ENCODE peak calls at places on chromosomes 2 and 18, in seven cellular contexts. One of them, this sample, is unnamed.

GRCh38 chr2:144530596-144530995 is 10.7 kb upstream of the ZEB2 start:
- DNase-seq in NT2/D1: no peak
- DNase-seq in mucosa of descending colon: no peak
- DNase-seq in OCI-LY7: no peak
- DNase-seq in esophagus squamous epithelium: no peak
- DNase-seq in right cardiac atrium: no peak
- DNase-seq in thoracic aorta: no peak
- DNase-seq in this sample: no peak

GRCh38 chr2:39949131-39949530 is 170.1 kb upstream of the THUMPD2 start:
- DNase-seq in NT2/D1: no peak
- DNase-seq in mucosa of descending colon: no peak
- DNase-seq in OCI-LY7: no peak
- DNase-seq in esophagus squamous epithelium: no peak
- DNase-seq in right cardiac atrium: no peak
- DNase-seq in thoracic aorta: no peak
- DNase-seq in this sample: no peak

GRCh38 chr18:67072789-67073188 is 443.7 kb downstream of the DSEL start:
- DNase-seq in NT2/D1: no peak
- DNase-seq in mucosa of descending colon: no peak
- DNase-seq in OCI-LY7: no peak
- DNase-seq in esophagus squamous epithelium: no peak
- DNase-seq in right cardiac atrium: no peak
- DNase-seq in thoracic aorta: no peak
- DNase-seq in this sample: no peak

GRCh38 chr2:68827681-68828080 is 43.5 kb downstream of the BMP10 start:
- DNase-seq in NT2/D1: no peak
- DNase-seq in mucosa of descending colon: no peak
- DNase-seq in OCI-LY7: no peak
- DNase-seq in esophagus squamous epithelium: no peak
- DNase-seq in right cardiac atrium: no peak
- DNase-seq in thoracic aorta: no peak
- DNase-seq in this sample: no peak

GRCh38 chr2:160252278-160252887 is 52.3 kb upstream of the ITGB6 start:
- DNase-seq in NT2/D1: no peak
- DNase-seq in mucosa of descending colon: no peak
- DNase-seq in OCI-LY7: peak; percentile 11
- DNase-seq in esophagus squamous epithelium: no peak
- DNase-seq in right cardiac atrium: no peak
- DNase-seq in thoracic aorta: no peak
- DNase-seq in this sample: no peak

GRCh38 chr2:199195893-199196502 is 261.7 kb downstream of the SATB2 start:
- DNase-seq in NT2/D1: no peak
- DNase-seq in mucosa of descending colon: no peak
- DNase-seq in OCI-LY7: no peak
- DNase-seq in esophagus squamous epithelium: no peak
- DNase-seq in right cardiac atrium: no peak
- DNase-seq in thoracic aorta: no peak
- DNase-seq in this sample: no peak

GRCh38 chr2:203361922-203362321 is 33.7 kb downstream of the ABI2 start:
- DNase-seq in NT2/D1: no peak
- DNase-seq in mucosa of descending colon: no peak
- DNase-seq in OCI-LY7: no peak
- DNase-seq in esophagus squamous epithelium: no peak
- DNase-seq in right cardiac atrium: no peak
- DNase-seq in thoracic aorta: no peak
- DNase-seq in this sample: no peak

GRCh38 chr2:216410550-216410949 is 1.7 kb upstream of the SMARCAL1 start:
- DNase-seq in NT2/D1: no peak
- DNase-seq in mucosa of descending colon: no peak
- DNase-seq in OCI-LY7: peak; percentile 55
- DNase-seq in esophagus squamous epithelium: no peak
- DNase-seq in right cardiac atrium: no peak
- DNase-seq in thoracic aorta: no peak
- DNase-seq in this sample: no peak

GRCh38 chr18:10139783-10140410 is 226.1 kb downstream of the VAPA start:
- DNase-seq in NT2/D1: no peak
- DNase-seq in mucosa of descending colon: no peak
- DNase-seq in OCI-LY7: no peak
- DNase-seq in esophagus squamous epithelium: no peak
- DNase-seq in right cardiac atrium: no peak
- DNase-seq in thoracic aorta: no peak
- DNase-seq in this sample: no peak

GRCh38 chr18:45521151-45521550 is 94.1 kb upstream of the SLC14A2 start:
- DNase-seq in NT2/D1: no peak
- DNase-seq in mucosa of descending colon: no peak
- DNase-seq in OCI-LY7: no peak
- DNase-seq in esophagus squamous epithelium: no peak
- DNase-seq in right cardiac atrium: no peak
- DNase-seq in thoracic aorta: no peak
- DNase-seq in this sample: no peak

GRCh38 chr2:109062558-109063325 is 66.3 kb upstream of the SH3RF3 start:
- DNase-seq in NT2/D1: no peak
- DNase-seq in mucosa of descending colon: no peak
- DNase-seq in OCI-LY7: no peak
- DNase-seq in esophagus squamous epithelium: no peak
- DNase-seq in right cardiac atrium: no peak
- DNase-seq in thoracic aorta: no peak
- DNase-seq in this sample: no peak

GRCh38 chr2:112150447-112150846 is 12.3 kb downstream of the FBLN7 start:
- DNase-seq in NT2/D1: peak; percentile 39
- DNase-seq in mucosa of descending colon: no peak
- DNase-seq in OCI-LY7: no peak
- DNase-seq in esophagus squamous epithelium: no peak
- DNase-seq in right cardiac atrium: peak; percentile 47
- DNase-seq in thoracic aorta: no peak
- DNase-seq in this sample: no peak

GRCh38 chr2:142435847-142436246 is 305.0 kb upstream of the LRP1B start:
- DNase-seq in NT2/D1: no peak
- DNase-seq in mucosa of descending colon: no peak
- DNase-seq in OCI-LY7: no peak
- DNase-seq in esophagus squamous epithelium: no peak
- DNase-seq in right cardiac atrium: no peak
- DNase-seq in thoracic aorta: no peak
- DNase-seq in this sample: no peak

GRCh38 chr2:165793161-165793778 is 777 bp downstream of the GALNT3 start:
- DNase-seq in NT2/D1: no peak
- DNase-seq in mucosa of descending colon: no peak
- DNase-seq in OCI-LY7: no peak
- DNase-seq in esophagus squamous epithelium: no peak
- DNase-seq in right cardiac atrium: peak; percentile 10
- DNase-seq in thoracic aorta: no peak
- DNase-seq in this sample: no peak

GRCh38 chr2:86029873-86030272 is 75.8 kb downstream of the POLR1A start:
- DNase-seq in NT2/D1: no peak
- DNase-seq in mucosa of descending colon: no peak
- DNase-seq in OCI-LY7: no peak
- DNase-seq in esophagus squamous epithelium: no peak
- DNase-seq in right cardiac atrium: no peak
- DNase-seq in thoracic aorta: no peak
- DNase-seq in this sample: no peak

DNA sequence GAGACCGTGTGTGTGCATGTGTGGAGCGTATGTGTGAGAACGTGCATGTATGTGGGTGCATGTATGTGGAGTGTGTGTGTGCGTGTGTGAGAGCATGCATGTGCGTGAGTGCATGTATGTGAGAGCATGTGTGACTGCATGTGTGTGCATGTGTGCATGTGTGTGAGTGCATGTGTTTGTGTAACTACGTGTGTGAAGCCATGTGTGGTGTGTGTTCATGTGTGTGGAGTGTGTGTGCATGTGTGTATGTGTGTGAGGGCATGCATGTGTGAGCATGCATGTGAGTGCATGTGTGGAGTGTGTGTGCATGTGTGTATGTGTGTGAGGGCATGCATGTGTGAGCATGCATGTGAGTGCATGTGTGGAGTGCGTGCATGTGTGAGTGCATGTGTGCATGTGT is 24.2 kb downstream of the TOGARAM2 start:
- DNase-seq in NT2/D1: no peak
- DNase-seq in mucosa of descending colon: no peak
- DNase-seq in OCI-LY7: no peak
- DNase-seq in esophagus squamous epithelium: no peak
- DNase-seq in right cardiac atrium: no peak
- DNase-seq in thoracic aorta: no peak
- DNase-seq in this sample: no peak
- H3K9me3 ChIP-seq in NT2/D1: peaks cover 9% of the 10 kb centered on the region
- H3K9me3 ChIP-seq in mucosa of descending colon: no peaks in the 10 kb centered on the region
- H3K9me3 ChIP-seq in OCI-LY7: no peaks in the 10 kb centered on the region
- H3K9me3 ChIP-seq in esophagus squamous epithelium: no peaks in the 10 kb centered on the region
- H3K9me3 ChIP-seq in right cardiac atrium: no peaks in the 10 kb centered on the region
- H3K9me3 ChIP-seq in thoracic aorta: no peaks in the 10 kb centered on the region
- H3K9me3 ChIP-seq in this sample: no peaks in the 10 kb centered on the region

DNA sequence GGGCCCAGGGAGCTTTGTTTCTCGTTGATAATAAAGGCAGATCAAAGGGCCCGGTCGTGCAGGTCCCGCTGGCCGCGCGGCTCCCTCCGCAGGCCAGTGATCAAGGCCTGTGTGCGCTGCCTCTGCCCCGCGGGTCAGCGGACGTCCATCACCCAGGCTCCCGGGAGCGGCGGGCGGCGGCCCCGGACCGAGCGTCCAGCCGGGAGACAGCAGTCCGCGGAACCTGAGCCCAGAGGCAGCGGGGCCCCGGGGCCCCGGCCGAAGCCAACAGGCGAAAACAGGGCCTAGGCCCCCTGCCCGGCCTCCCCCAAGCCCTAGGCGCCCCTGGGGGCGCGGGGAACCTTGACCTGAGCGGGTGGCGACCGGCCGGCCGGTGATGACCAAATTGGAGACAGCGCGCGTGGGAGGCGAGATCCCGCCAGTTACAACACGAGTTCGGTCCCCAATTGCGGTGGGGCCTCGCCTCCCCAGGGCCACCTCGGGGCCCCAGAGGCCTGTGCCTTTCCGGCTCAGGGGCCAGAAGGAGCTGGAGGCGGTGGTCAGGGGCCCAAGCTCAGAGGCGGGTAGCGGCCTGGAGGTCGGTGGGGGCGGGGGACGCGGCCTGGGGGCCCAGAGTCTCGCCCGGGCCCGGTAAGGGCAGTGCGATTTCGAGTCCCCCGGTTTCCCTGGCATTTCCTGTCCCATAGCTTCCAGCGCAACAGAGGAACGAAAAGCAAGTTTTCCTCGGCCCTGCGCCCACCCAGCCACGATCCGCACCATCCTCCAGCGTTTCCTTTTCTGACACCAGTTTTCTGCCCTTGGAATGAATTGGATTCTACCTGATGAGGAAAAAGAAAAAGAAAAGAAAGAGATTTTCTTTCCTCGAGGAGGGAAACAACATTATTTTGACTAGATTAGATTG is 5.9 kb downstream of the SP9 start:
- DNase-seq in NT2/D1: no peak
- DNase-seq in mucosa of descending colon: no peak
- DNase-seq in OCI-LY7: no peak
- DNase-seq in esophagus squamous epithelium: no peak
- DNase-seq in right cardiac atrium: no peak
- DNase-seq in thoracic aorta: no peak
- DNase-seq in this sample: no peak
- H3K4me3 ChIP-seq in NT2/D1: peak overlapping the region; percentile 17
- H3K4me3 ChIP-seq in mucosa of descending colon: no peak overlapping the region
- H3K4me3 ChIP-seq in OCI-LY7: no peak overlapping the region
- H3K4me3 ChIP-seq in esophagus squamous epithelium: no peak overlapping the region
- H3K4me3 ChIP-seq in right cardiac atrium: no peak overlapping the region
- H3K4me3 ChIP-seq in thoracic aorta: peak overlapping the region; percentile 30
- H3K4me3 ChIP-seq in this sample: peak overlapping the region; percentile 29

GRCh38 chr18:43800584-43800983 is 523.3 kb upstream of the SYT4 start:
- DNase-seq in NT2/D1: no peak
- DNase-seq in mucosa of descending colon: no peak
- DNase-seq in OCI-LY7: no peak
- DNase-seq in esophagus squamous epithelium: no peak
- DNase-seq in right cardiac atrium: no peak
- DNase-seq in thoracic aorta: no peak
- DNase-seq in this sample: no peak

DNA sequence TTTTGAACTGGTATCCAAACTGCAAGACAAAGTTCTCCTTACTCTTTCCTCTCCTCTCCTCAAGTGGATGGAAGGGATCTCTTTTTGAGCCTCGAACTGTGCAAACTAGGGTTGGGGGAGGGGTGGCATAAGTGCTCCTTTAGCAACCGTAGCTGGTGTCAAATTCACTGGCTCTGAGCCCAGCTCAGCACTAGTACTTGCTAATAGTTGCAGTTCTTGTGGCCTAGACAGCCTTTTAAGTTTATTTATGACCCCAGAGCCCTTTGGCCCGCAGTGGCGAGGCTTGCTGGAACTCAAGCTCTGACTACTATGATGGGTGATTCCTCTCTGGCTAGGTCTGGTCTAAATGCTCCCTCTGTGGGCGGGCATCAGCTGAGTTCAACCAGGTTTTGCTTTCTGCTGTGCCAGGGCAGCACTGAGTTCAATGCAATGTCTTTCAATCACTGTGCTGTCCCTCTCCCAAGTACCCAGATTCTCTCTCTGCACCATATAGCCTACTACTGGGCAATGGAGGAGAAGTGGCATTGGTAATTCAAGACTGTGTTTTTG is 528.4 kb upstream of the SYT4 start:
- DNase-seq in NT2/D1: no peak
- DNase-seq in mucosa of descending colon: peak; percentile 31
- DNase-seq in OCI-LY7: no peak
- DNase-seq in esophagus squamous epithelium: no peak
- DNase-seq in right cardiac atrium: no peak
- DNase-seq in thoracic aorta: no peak
- DNase-seq in this sample: no peak
- H3K9me3 ChIP-seq in NT2/D1: no peaks in the 10 kb centered on the region
- H3K9me3 ChIP-seq in mucosa of descending colon: no peaks in the 10 kb centered on the region
- H3K9me3 ChIP-seq in OCI-LY7: no peaks in the 10 kb centered on the region
- H3K9me3 ChIP-seq in esophagus squamous epithelium: no peaks in the 10 kb centered on the region
- H3K9me3 ChIP-seq in right cardiac atrium: no peaks in the 10 kb centered on the region
- H3K9me3 ChIP-seq in thoracic aorta: no peaks in the 10 kb centered on the region
- H3K9me3 ChIP-seq in this sample: no peaks in the 10 kb centered on the region

GRCh38 chr2:9473308-9473984 is 905 bp upstream of the IAH1 start:
- DNase-seq in NT2/D1: no peak
- DNase-seq in mucosa of descending colon: peak; percentile 53
- DNase-seq in OCI-LY7: no peak
- DNase-seq in esophagus squamous epithelium: no peak
- DNase-seq in right cardiac atrium: no peak
- DNase-seq in thoracic aorta: no peak
- DNase-seq in this sample: no peak
- H3K4me3 ChIP-seq in NT2/D1: no peak overlapping the region
- H3K4me3 ChIP-seq in mucosa of descending colon: no peak overlapping the region
- H3K4me3 ChIP-seq in OCI-LY7: no peak overlapping the region
- H3K4me3 ChIP-seq in esophagus squamous epithelium: peak overlapping the region; percentile 81
- H3K4me3 ChIP-seq in right cardiac atrium: peak overlapping the region; percentile 83
- H3K4me3 ChIP-seq in thoracic aorta: peak overlapping the region; percentile 89
- H3K4me3 ChIP-seq in this sample: peak overlapping the region; percentile 70

GRCh38 chr2:239829326-239829725 is 195.8 kb downstream of the NDUFA10 start:
- DNase-seq in NT2/D1: no peak
- DNase-seq in mucosa of descending colon: no peak
- DNase-seq in OCI-LY7: no peak
- DNase-seq in esophagus squamous epithelium: no peak
- DNase-seq in right cardiac atrium: no peak
- DNase-seq in thoracic aorta: no peak
- DNase-seq in this sample: no peak

GRCh38 chr2:239827511-239827865 is 197.7 kb downstream of the NDUFA10 start:
- DNase-seq in NT2/D1: no peak
- DNase-seq in mucosa of descending colon: no peak
- DNase-seq in OCI-LY7: no peak
- DNase-seq in esophagus squamous epithelium: no peak
- DNase-seq in right cardiac atrium: no peak
- DNase-seq in thoracic aorta: no peak
- DNase-seq in this sample: no peak

GRCh38 chr2:239826786-239827510 is 198.2 kb downstream of the NDUFA10 start:
- DNase-seq in NT2/D1: no peak
- DNase-seq in mucosa of descending colon: no peak
- DNase-seq in OCI-LY7: no peak
- DNase-seq in esophagus squamous epithelium: no peak
- DNase-seq in right cardiac atrium: no peak
- DNase-seq in thoracic aorta: no peak
- DNase-seq in this sample: no peak

GRCh38 chr2:239830066-239830717 is 194.9 kb downstream of the NDUFA10 start:
- DNase-seq in NT2/D1: no peak
- DNase-seq in mucosa of descending colon: no peak
- DNase-seq in OCI-LY7: no peak
- DNase-seq in esophagus squamous epithelium: no peak
- DNase-seq in right cardiac atrium: no peak
- DNase-seq in thoracic aorta: no peak
- DNase-seq in this sample: no peak

GRCh38 chr2:239828192-239828972 is 196.8 kb downstream of the NDUFA10 start:
- DNase-seq in NT2/D1: no peak
- DNase-seq in mucosa of descending colon: no peak
- DNase-seq in OCI-LY7: no peak
- DNase-seq in esophagus squamous epithelium: no peak
- DNase-seq in right cardiac atrium: no peak
- DNase-seq in thoracic aorta: no peak
- DNase-seq in this sample: no peak
- H3K9me3 ChIP-seq in NT2/D1: no peaks in the 10 kb centered on the region
- H3K9me3 ChIP-seq in mucosa of descending colon: no peaks in the 10 kb centered on the region
- H3K9me3 ChIP-seq in OCI-LY7: no peaks in the 10 kb centered on the region
- H3K9me3 ChIP-seq in esophagus squamous epithelium: no peaks in the 10 kb centered on the region
- H3K9me3 ChIP-seq in right cardiac atrium: no peaks in the 10 kb centered on the region
- H3K9me3 ChIP-seq in thoracic aorta: no peaks in the 10 kb centered on the region
- H3K9me3 ChIP-seq in this sample: no peaks in the 10 kb centered on the region

This sample was measured in iPS DF 6.9.